ENCODE peak calls at places on chromosomes 12 and 14, in seven cellular contexts. A is NCI-H1105; H is stimulated activated naive B cell treated with anti-CD40 and anti-IgM and Interleukin-4, amounts not matched to agents 10 μg/mL and 1 μg/mL and 100 μg/mL, for 72 hours; F is HEK293T; P is activated effector memory CD4-positive, alpha-beta T cell treated with Interleukin-2 at 50 U/mL for 16 hours; N is mesendoderm; K is GM23248. L is an unnamed sample.

GRCh38 chr12:91140660-91141045 is 29.4 kb upstream of the LUM start:
- DNase-seq in F (no peak), A (no peak), P (no peak), H (no peak), N (no peak), K (peak; percentile 88), L (no peak)

GRCh38 chr12:132079190-132079589 is 64.9 kb downstream of the DDX51 start:
- DNase-seq in N (no peak), F (no peak), K (no peak), H (no peak), P (no peak), A (no peak), L (no peak)

GRCh38 chr14:55599250-55599879 is 19.4 kb downstream of the KTN1 start:
- DNase-seq in N (no peak), A (no peak), K (no peak), P (no peak), F (no peak), H (no peak), L (no peak)

GRCh38 chr14:37063467-37064240 is 108.8 kb downstream of the SLC25A21 start:
- DNase-seq in P (no peak), K (no peak), A (no peak), F (no peak), H (no peak), N (no peak), L (no peak)

GRCh38 chr14:75307700-75308379 is 29.2 kb downstream of the FOS start:
- DNase-seq in K (peak; percentile 90), P (peak; percentile 45), F (peak; percentile 75), A (peak; percentile 83), N (peak; percentile 90), H (peak; percentile 42), L (peak; percentile 87)

GRCh38 chr12:18576104-18576622 is 161.6 kb downstream of the PLCZ1 start:
- DNase-seq in A (no peak), H (no peak), K (peak; percentile 64), P (no peak), F (no peak), N (no peak), L (no peak)

GRCh38 chr14:104689620-104690265 is 325 bp downstream of the INF2 start:
- DNase-seq in P (no peak), A (no peak), H (no peak), K (peak; percentile 66), F (peak; percentile 36), N (no peak), L (peak; percentile 67)

GRCh38 chr12:129871991-129872969 is 31.5 kb downstream of the TMEM132D start:
- DNase-seq in H (no peak), F (no peak), P (no peak), A (no peak), K (no peak), N (peak; percentile 98), L (no peak)

GRCh38 chr14:36383674-36384421 is 63.4 kb upstream of the MBIP start:
- DNase-seq in P (no peak), H (no peak), F (no peak), K (peak; percentile 26), N (no peak), A (no peak), L (peak; percentile 72)

GRCh38 chr12:12353807-12354206 is 3.1 kb upstream of the BORCS5 start:
- DNase-seq in K (no peak), N (no peak), F (no peak), P (no peak), H (no peak), A (no peak), L (no peak)